ENCODE peak calls at places on chromosomes 6 and 20, in seven cellular contexts. R is vagina; K is dorsolateral prefrontal cortex; T is cardiac muscle cell; L is adrenal gland; H is CD4-positive, alpha-beta T cell; B is mammary epithelial cell. F is an unnamed sample.

GRCh38 chr6:144879436-144879835 is 594.3 kb downstream of the UTRN start:
- DNase-seq in R (no peak), K (no peak), T (peak), L (no peak), H (no peak), B (no peak), F (no peak)

GRCh38 chr20:15220778-15221565 is 883.6 kb upstream of the FLRT3 start:
- DNase-seq in R (no peak), K (no peak), T (peak), L (no peak), H (no peak), B (peak), F (no peak)

GRCh38 chr20:39986231-39986904 is 702.7 kb downstream of the MAFB start:
- DNase-seq in R (no peak), K (no peak), T (peak), L (peak), H (no peak), B (peak), F (no peak)

GRCh38 chr6:139152088-139152891 is 17.4 kb downstream of the HECA start:
- DNase-seq in R (no peak), K (no peak), T (no peak), L (no peak), H (no peak), B (no peak), F (no peak)

GRCh38 chr6:166559211-166559610 is 27.3 kb downstream of the RAMACL start:
- DNase-seq in R (no peak), K (no peak), T (peak), L (peak), H (no peak), B (peak), F (no peak)

GRCh38 chr6:159973406-159973805 is 4.5 kb downstream of the IGF2R start:
- DNase-seq in R (no peak), K (no peak), T (no peak), L (no peak), H (no peak), B (no peak), F (no peak)

GRCh38 chr6:5968817-5969726 is 37.7 kb downstream of the NRN1 start:
- DNase-seq in R (no peak), K (no peak), T (no peak), L (peak), H (no peak), B (peak), F (no peak)

GRCh38 chr6:125250511-125250910 is 51.3 kb downstream of the HDDC2 start:
- DNase-seq in R (no peak), K (no peak), T (no peak), L (no peak), H (no peak), B (no peak), F (no peak)

GRCh38 chr6:105832358-105832757 is 253.8 kb upstream of the PRDM1 start:
- DNase-seq in R (no peak), K (no peak), T (no peak), L (no peak), H (no peak), B (peak), F (no peak)

GRCh38 chr6:132131777-132132176 is 180.6 kb upstream of the CCN2 start:
- DNase-seq in R (no peak), K (no peak), T (peak), L (no peak), H (no peak), B (peak), F (no peak)

GRCh38 chr6:82072113-82072512 is 175.4 kb downstream of the IBTK start:
- DNase-seq in R (no peak), K (no peak), T (no peak), L (no peak), H (no peak), B (peak), F (no peak)

GRCh38 chr6:154520280-154520679 is 9.8 kb upstream of the CNKSR3 start:
- DNase-seq in R (no peak), K (no peak), T (no peak), L (no peak), H (no peak), B (no peak), F (no peak)

GRCh38 chr6:113146878-113147277 is 710.3 kb upstream of the MARCKS start:
- DNase-seq in R (no peak), K (no peak), T (no peak), L (no peak), H (no peak), B (no peak), F (no peak)

GRCh38 chr6:158697798-158698197 is 47.9 kb downstream of the SYTL3 start:
- DNase-seq in R (no peak), K (no peak), T (no peak), L (peak), H (no peak), B (no peak), F (no peak)

GRCh38 chr6:14511192-14511591 is 393.6 kb downstream of the CD83 start:
- DNase-seq in R (no peak), K (no peak), T (no peak), L (no peak), H (no peak), B (no peak), F (no peak)

GRCh38 chr20:35307666-35308653 is 15.7 kb upstream of the FAM83C start:
- DNase-seq in R (no peak), K (peak), T (peak), L (peak), H (no peak), B (peak), F (no peak)

DNA sequence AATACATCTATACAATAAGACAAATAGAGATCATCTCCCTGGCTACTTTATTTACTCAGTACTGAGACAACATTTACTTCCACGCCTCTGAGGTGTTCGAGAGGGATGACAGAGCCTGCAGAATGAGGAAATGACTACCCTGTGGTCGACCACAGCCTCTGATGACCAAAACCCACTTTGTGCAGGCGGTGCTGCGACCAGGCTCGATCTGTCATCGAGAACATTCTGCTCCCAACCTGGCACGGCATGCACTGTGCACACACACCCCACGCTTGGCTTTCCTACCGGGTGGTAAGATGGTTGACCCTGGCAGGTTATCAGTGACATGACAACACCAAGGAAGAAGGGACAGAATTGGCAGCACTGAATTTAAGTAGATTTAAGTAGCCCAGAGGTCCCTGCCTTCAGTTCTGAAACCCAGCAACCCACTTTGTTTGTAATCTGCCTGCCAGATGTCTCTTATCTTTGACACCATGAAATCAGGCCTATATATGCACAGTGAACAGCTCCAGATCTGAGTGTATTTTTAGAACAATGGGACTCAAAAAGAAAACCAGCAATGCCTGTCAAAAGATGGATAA is 42.6 kb downstream of the TTI1 start:
- DNase-seq in R (no peak), K (peak), T (peak), L (peak), H (no peak), B (peak), F (peak)
- H3K27ac ChIP-seq in R (no peak), K (peak), T (peak), L (peak), H (no peak), B (peak), F (no peak)

GRCh38 chr6:122838060-122838780 is 49.2 kb downstream of the SMPDL3A start:
- DNase-seq in R (no peak), K (no peak), T (peak), L (no peak), H (no peak), B (no peak), F (no peak)
- TF ChIP-seq CTCF in R (peak), K (peak), T (peak), L (peak), H (no peak), B (peak), F (no peak)

GRCh38 chr6:31614674-31615578 is at the start of gene AIF1:
- DNase-seq in R (no peak), K (no peak), T (no peak), L (no peak), H (no peak), B (no peak), F (no peak)

GRCh38 chr6:31617010-31617409 is 2.0 kb downstream of the AIF1 start:
- DNase-seq in R (no peak), K (no peak), T (no peak), L (no peak), H (no peak), B (peak), F (no peak)

GRCh38 chr6:31614075-31614619 is 887 bp upstream of the AIF1 start:
- DNase-seq in R (no peak), K (no peak), T (no peak), L (no peak), H (no peak), B (no peak), F (no peak)

GRCh38 chr6:31619805-31620585 is 520 bp upstream of the PRRC2A start:
- DNase-seq in R (peak), K (peak), T (peak), L (peak), H (peak), B (peak), F (peak)

DNA sequence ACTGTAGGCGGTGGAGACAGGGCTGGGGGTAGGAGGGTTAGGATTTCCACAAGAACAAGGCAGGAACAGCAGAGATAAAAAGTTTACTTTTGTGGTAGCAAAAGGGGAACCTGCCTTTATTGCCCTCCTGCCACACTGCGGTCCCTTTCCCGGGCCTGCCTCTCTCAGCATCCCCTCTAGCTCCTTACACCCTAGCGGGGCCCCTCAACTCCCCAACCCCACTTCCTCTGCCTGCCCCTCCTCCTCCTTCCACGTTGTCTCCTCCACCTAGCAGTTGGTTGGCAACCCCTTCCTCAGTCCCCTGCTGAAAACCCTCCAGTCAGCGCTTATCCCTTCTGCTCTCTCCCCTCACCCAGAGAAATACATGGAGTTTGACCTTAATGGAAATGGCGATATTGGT is 714 bp downstream of the AIF1 start:
- DNase-seq in R (no peak), K (no peak), T (no peak), L (no peak), H (peak), B (no peak), F (peak)
- H3K27ac ChIP-seq in R (no peak), K (peak), T (no peak), L (no peak), H (no peak), B (no peak), F (peak)

DNA sequence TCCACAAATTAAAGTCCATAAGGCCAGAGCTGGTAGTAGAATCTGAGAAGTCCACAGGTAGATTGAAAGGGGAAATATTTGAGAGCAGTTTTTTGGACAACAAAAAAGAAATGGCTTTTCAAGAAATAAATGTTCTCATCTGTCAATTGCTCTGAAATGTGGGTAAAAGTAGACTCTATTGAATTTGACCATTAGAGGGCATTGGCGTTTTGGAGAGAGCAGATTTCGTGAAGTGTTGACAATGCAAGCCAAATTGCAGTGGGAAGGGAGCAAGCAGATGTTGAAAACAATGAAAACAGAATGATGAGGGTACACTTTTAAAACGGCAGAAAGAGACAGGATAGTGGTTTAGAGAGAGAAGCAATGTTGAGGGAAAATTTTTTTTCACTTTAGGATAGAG is 149.1 kb upstream of the FAM83B start:
- DNase-seq in R (no peak), K (no peak), T (peak), L (no peak), H (no peak), B (peak), F (no peak)
- TF ChIP-seq CTCF in R (no peak), K (peak), T (peak), L (no peak), H (no peak), B (peak), F (no peak)

GRCh38 chr20:2316847-2317495 is 21.2 kb downstream of the TGM3 start:
- DNase-seq in R (no peak), K (no peak), T (no peak), L (no peak), H (no peak), B (no peak), F (no peak)

GRCh38 chr20:2314759-2315439 is 19.1 kb downstream of the TGM3 start:
- DNase-seq in R (no peak), K (no peak), T (peak), L (no peak), H (no peak), B (peak), F (no peak)

GRCh38 chr20:2315440-2315778 is 19.6 kb downstream of the TGM3 start:
- DNase-seq in R (no peak), K (no peak), T (no peak), L (no peak), H (no peak), B (no peak), F (no peak)

GRCh38 chr20:2311329-2311728 is 15.5 kb downstream of the TGM3 start:
- DNase-seq in R (no peak), K (no peak), T (no peak), L (no peak), H (no peak), B (no peak), F (no peak)

DNA sequence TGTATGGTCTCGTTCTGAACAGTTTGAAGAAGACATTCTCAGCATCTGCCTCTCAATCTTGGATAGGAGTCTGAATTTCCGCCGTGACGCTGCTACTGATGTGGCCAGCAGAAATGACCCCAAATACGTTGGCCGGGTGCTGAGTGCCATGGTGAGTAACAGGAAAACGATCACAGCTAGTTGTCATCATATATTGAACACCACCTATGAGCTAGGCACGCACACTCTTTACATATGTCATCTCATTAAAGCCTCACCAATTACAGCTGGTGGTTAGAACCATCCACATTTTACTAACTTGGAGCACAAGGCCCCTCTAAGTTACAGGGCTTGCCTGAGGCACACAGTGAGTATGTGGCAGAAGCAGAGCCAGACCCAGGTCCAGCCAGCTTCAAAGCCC is 17.1 kb downstream of the TGM3 start:
- DNase-seq in R (no peak), K (no peak), T (no peak), L (no peak), H (no peak), B (no peak), F (no peak)
- H3K27ac ChIP-seq in R (no peak), K (no peak), T (no peak), L (no peak), H (no peak), B (no peak), F (no peak)